ENCODE peak calls at places on chromosomes 5 and 9, in eight cellular contexts. J, E, S, F, T, Y, B and R are unnamed samples.

GRCh38 chr5:175378444-175379028 is 65.4 kb downstream of the DRD1 start:
- DNase-seq in J (no peak), S (no peak), F (no peak), E (no peak), Y (no peak), B (peak; percentile 86), T (no peak), R (no peak)

GRCh38 chr5:54580997-54581741 is 63.6 kb downstream of the SNX18 start:
- DNase-seq in E (no peak), J (no peak), Y (no peak), S (no peak), F (no peak), T (no peak), B (no peak), R (no peak)

GRCh38 chr5:134738963-134739661 is 764 bp downstream of the CAMLG start:
- DNase-seq in E (peak; percentile 53), Y (no peak), T (peak; percentile 75), B (peak; percentile 68), S (no peak), J (no peak), F (peak; percentile 68), R (no peak)

GRCh38 chr5:104412649-104413240 is 850.2 kb upstream of the NUDT12 start:
- DNase-seq in Y (no peak), J (no peak), T (no peak), B (peak; percentile 38), F (peak; percentile 27), S (no peak), E (peak; percentile 38), R (no peak)

GRCh38 chr9:32581512-32582143 is 8.7 kb upstream of the NDUFB6 start:
- DNase-seq in B (peak; percentile 66), S (no peak), T (peak; percentile 37), Y (no peak), J (no peak), E (peak; percentile 49), F (peak; percentile 71), R (no peak)

GRCh38 chr9:32875242-32875641 is 91.9 kb downstream of the TMEM215 start:
- DNase-seq in B (peak; percentile 7), F (no peak), T (no peak), J (no peak), S (no peak), Y (no peak), E (no peak), R (no peak)

GRCh38 chr5:113267361-113267900 is 167.4 kb downstream of the TSSK1B start:
- DNase-seq in B (peak; percentile 65), E (no peak), T (no peak), S (no peak), J (no peak), F (no peak), Y (no peak), R (no peak)

GRCh38 chr9:15386465-15386864 is 36.2 kb upstream of the SNAPC3 start:
- DNase-seq in E (no peak), S (no peak), F (peak; percentile 45), Y (no peak), B (no peak), J (no peak), T (no peak), R (no peak)

GRCh38 chr5:107705390-107706014 is 34.8 kb upstream of the EFNA5 start:
- DNase-seq in S (no peak), F (no peak), T (no peak), Y (no peak), E (no peak), J (no peak), B (peak; percentile 94), R (no peak)

GRCh38 chr9:17433526-17433925 is 145.3 kb upstream of the SH3GL2 start:
- DNase-seq in B (no peak), E (no peak), Y (no peak), J (no peak), F (no peak), S (no peak), T (no peak), R (no peak)

GRCh38 chr5:145937432-145938250 is 1.3 kb downstream of the SH3RF2 start:
- DNase-seq in Y (no peak), S (no peak), B (peak; percentile 95), J (no peak), F (no peak), E (peak; percentile 52), T (peak; percentile 92), R (no peak)

GRCh38 chr5:128358826-128359225 is 179.2 kb downstream of the FBN2 start:
- DNase-seq in T (no peak), F (no peak), J (no peak), B (no peak), S (no peak), E (no peak), Y (no peak), R (no peak)

GRCh38 chr9:131417264-131418142 is 23.6 kb downstream of the PRRC2B start:
- DNase-seq in T (no peak), S (no peak), J (no peak), F (no peak), E (no peak), B (no peak), Y (no peak), R (no peak)

GRCh38 chr5:181069767-181070491 is 29.9 kb downstream of the BTNL9 start:
- DNase-seq in B (no peak), E (no peak), F (no peak), J (no peak), T (no peak), S (no peak), Y (no peak), R (no peak)

GRCh38 chr5:143812085-143812705 is at the start of gene HMHB1:
- DNase-seq in J (no peak), F (no peak), B (no peak), S (no peak), E (no peak), T (no peak), Y (no peak), R (no peak)